ENCODE peak calls at places on chromosomes 7 and 10, in seven cellular contexts. O is naive thymus-derived CD4-positive, alpha-beta T cell; U is left ventricle myocardium inferior; I is right cardiac atrium; K is GM23248; H is CD8-positive, alpha-beta T cell; Z is ovary. X is an unnamed sample. For H3K4me1, the result is how much of the 10 kb centered on the place peaks cover.

GRCh38 chr10:89887830-89888229 is 186.4 kb downstream of the KIF20B start:
- DNase-seq in K (peak), Z (no peak), H (no peak), O (no peak), U (no peak), I (peak), X (no peak)

GRCh38 chr10:29634764-29635625 is at the start of gene SVIL:
- DNase-seq in K (peak), I (peak), H (no peak), Z (peak), O (no peak), U (peak), X (no peak)

GRCh38 chr7:30028749-30029635 is 780 bp downstream of the PLEKHA8 start:
- DNase-seq in Z (no peak), H (peak), O (peak), I (peak), K (peak), U (peak), X (peak)

GRCh38 chr10:98028168-98028770 is 2.2 kb downstream of the CRTAC1 start:
- DNase-seq in H (peak), I (peak), O (peak), U (peak), K (peak), Z (peak), X (peak)

GRCh38 chr10:34907743-34908425 is 92.8 kb upstream of the PARD3 start:
- DNase-seq in I (no peak), Z (no peak), H (no peak), O (no peak), K (peak), U (no peak), X (no peak)

GRCh38 chr10:100046088-100046487 is 35.6 kb downstream of the CPN1 start:
- DNase-seq in O (peak), K (peak), U (peak), I (peak), Z (peak), H (peak), X (peak)

GRCh38 chr10:119659951-119660350 is 8.8 kb downstream of the BAG3 start:
- DNase-seq in O (no peak), I (no peak), H (no peak), U (peak), Z (no peak), K (no peak), X (no peak)

GRCh38 chr10:20147679-20148078 is 331.4 kb downstream of the PLXDC2 start:
- DNase-seq in Z (no peak), K (no peak), H (no peak), O (no peak), I (no peak), U (no peak), X (no peak)

GRCh38 chr7:20514364-20514763 is 101.1 kb upstream of the ABCB5 start:
- DNase-seq in O (no peak), Z (no peak), U (peak), H (no peak), I (peak), K (peak), X (no peak)

GRCh38 chr7:110358028-110358427 is 732.9 kb upstream of the LRRN3 start:
- DNase-seq in K (no peak), I (no peak), Z (no peak), O (no peak), U (no peak), H (no peak), X (no peak)

GRCh38 chr7:19215421-19215820 is 70.2 kb upstream of the FERD3L start:
- DNase-seq in O (no peak), U (no peak), I (no peak), Z (no peak), H (no peak), K (peak), X (no peak)

GRCh38 chr7:30726296-30727006 is 25.5 kb upstream of the INMT start:
- DNase-seq in K (no peak), I (no peak), U (no peak), O (no peak), Z (no peak), H (no peak), X (no peak)

GRCh38 chr7:137943132-137943551 is 58.7 kb downstream of the CREB3L2 start:
- DNase-seq in U (peak), H (no peak), K (peak), Z (peak), O (no peak), I (peak), X (no peak)
- H3K4me1 ChIP-seq in U (half or more), H (under half), K (under half), Z (under half), O (under half), I (under half), X (under half)

DNA sequence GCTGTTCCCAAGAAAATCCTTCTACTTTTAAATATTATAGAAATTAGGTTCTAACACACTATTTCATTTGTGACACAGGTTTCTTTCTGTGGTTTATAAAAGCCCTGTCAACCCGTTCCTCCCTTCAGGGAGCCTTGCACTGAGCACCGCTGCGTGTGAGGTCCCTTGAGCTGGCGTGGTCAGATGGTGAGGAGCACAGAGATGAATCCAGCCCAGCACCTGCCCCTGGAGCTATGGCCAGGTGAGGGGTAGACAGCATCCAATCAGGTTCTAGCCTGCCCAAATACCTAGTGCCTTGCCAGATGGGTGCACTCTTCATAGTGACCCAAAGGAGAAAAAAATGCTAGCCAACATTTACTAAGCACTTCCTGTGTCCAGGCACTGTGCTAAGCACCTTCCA is 15.7 kb downstream of the ZCCHC24 start:
- DNase-seq in Z (no peak), I (no peak), U (no peak), O (no peak), K (no peak), H (no peak), X (no peak)
- H3K4me3 ChIP-seq in Z (no peak), I (no peak), U (no peak), O (no peak), K (no peak), H (no peak), X (no peak)

GRCh38 chr7:138876326-138876725 is 78.3 kb upstream of the ATP6V0A4 start:
- DNase-seq in Z (no peak), I (no peak), K (peak), O (no peak), H (no peak), U (no peak), X (no peak)
- H3K27ac ChIP-seq in Z (no peak), I (no peak), K (peak), O (no peak), H (no peak), U (no peak), X (no peak)

DNA sequence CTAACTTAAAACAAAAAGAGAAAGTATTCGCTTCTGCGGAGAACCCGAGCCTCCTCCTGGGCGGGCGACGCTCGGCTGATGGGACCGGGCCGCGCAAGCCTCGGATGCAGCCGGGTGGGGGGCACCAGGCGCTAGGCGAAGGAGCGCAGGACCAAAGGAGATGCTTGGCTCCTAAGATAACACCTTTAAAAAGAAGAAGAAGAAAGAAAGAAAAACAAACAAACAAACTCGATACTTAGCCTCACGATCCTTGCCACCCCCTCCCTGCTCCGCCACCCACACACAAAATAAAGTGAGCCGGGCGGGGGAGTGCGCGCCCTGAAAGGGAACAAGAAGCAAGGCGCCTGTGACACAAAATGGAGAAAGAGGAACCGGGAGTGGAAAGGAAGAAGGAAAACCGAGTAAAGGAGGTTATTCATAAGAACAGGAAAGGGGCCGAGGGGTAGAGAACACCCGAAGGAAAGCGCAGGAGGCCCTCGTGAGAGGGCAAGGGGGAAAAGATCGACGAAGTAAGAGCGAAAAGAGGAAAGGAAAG is 34.0 kb upstream of the EBLN1 start:
- DNase-seq in U (peak), K (peak), H (peak), I (peak), Z (peak), O (peak), X (peak)
- H3K4me1 ChIP-seq in U (under half), K (under half), H (under half), I (under half), Z (under half), O (under half), X (under half)

GRCh38 chr10:109721401-109722028 is 201.8 kb downstream of the XPNPEP1 start:
- DNase-seq in Z (no peak), I (no peak), H (no peak), O (no peak), K (no peak), U (no peak), X (no peak)
- H3K4me3 ChIP-seq in Z (no peak), I (no peak), H (no peak), O (no peak), K (no peak), U (no peak), X (no peak)

DNA sequence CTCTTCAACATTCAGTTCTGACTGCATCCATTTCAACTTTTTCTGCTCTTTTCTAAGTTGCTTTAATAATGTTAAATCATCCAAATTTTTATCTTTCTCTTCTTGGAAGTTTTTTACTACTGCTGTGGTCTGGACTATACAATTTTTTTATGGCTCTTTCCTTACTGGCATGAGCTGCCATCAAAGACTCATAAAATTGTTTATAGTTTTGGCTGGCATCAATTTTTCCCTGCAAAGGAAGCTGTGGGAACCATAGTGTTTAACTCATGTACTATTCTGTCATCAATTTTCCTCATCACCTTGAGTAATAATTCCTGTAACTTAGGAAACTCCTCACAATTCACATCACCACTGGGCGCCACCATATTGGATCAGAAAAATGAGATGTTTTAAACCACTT is 77.6 kb upstream of the A1CF start:
- DNase-seq in Z (no peak), H (no peak), I (no peak), O (no peak), K (no peak), U (no peak), X (no peak)
- H3K27ac ChIP-seq in Z (no peak), H (no peak), I (no peak), O (no peak), K (no peak), U (no peak), X (no peak)

DNA sequence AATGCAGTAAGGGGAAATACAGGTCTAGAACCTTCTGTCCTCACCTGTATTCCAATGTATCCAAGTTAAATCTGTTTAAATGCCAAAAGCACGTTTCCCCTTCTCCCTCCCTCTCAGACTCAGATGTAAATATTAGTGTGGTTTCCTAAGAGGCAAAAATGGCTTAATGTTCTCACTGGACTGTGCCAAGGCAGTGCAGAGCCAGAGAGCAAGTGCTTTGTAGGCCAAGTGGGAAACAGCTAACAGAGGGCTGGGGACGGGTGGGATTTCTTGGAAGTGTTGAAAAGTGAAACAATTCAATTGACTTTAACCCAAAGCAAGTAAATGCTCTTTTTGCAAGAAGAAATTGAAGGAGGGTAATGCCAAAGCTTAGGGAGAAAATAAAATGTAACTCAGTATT is 103.1 kb downstream of the GSAP start:
- DNase-seq in U (no peak), I (no peak), K (no peak), O (no peak), Z (no peak), H (no peak), X (no peak)
- H3K4me1 ChIP-seq in U (half or more), I (under half), K (under half), O (under half), Z (under half), H (under half), X (under half)

X was measured in effector memory CD4-positive, alpha-beta T cell.